ENCODE peak calls at places on chromosomes 16 and 17, in eight cellular contexts. One of them, this sample, is unnamed.

GRCh38 chr17:2828396-2829038 is 32.3 kb downstream of the RAP1GAP2 start:
- DNase-seq in A172: peak; percentile 59
- DNase-seq in activated T-cell treated with anti-CD3 and anti-CD28 coated beads for 1 hour: peak; percentile 79
- DNase-seq in ascending aorta: no peak
- DNase-seq in HS-27A: peak; percentile 9
- DNase-seq in tibial artery: peak; percentile 69
- DNase-seq in islet precursor cell: peak; percentile 91
- DNase-seq in retina: peak; percentile 89
- DNase-seq in this sample: peak; percentile 61

GRCh38 chr17:28907709-28908475 is 5.0 kb upstream of the DHRS13 start:
- DNase-seq in activated T-cell treated with anti-CD3 and anti-CD28 coated beads for 1 hour: no peak
- DNase-seq in tibial artery: no peak
- DNase-seq in ascending aorta: no peak
- DNase-seq in HS-27A: no peak
- DNase-seq in islet precursor cell: no peak
- DNase-seq in A172: no peak
- DNase-seq in retina: no peak
- DNase-seq in this sample: no peak

GRCh38 chr17:28335959-28336871 is 654 bp downstream of the TNFAIP1 start:
- DNase-seq in A172: peak; percentile 93
- DNase-seq in tibial artery: no peak
- DNase-seq in retina: no peak
- DNase-seq in ascending aorta: peak; percentile 83
- DNase-seq in HS-27A: peak; percentile 60
- DNase-seq in activated T-cell treated with anti-CD3 and anti-CD28 coated beads for 1 hour: no peak
- DNase-seq in islet precursor cell: peak; percentile 97
- DNase-seq in this sample: no peak

GRCh38 chr17:12744298-12744697 is 45.0 kb upstream of the ARHGAP44 start:
- DNase-seq in retina: no peak
- DNase-seq in islet precursor cell: peak; percentile 64
- DNase-seq in HS-27A: no peak
- DNase-seq in activated T-cell treated with anti-CD3 and anti-CD28 coated beads for 1 hour: no peak
- DNase-seq in ascending aorta: no peak
- DNase-seq in tibial artery: no peak
- DNase-seq in A172: no peak
- DNase-seq in this sample: no peak

GRCh38 chr17:67566656-67567055 is 151.1 kb upstream of the NOL11 start:
- DNase-seq in HS-27A: no peak
- DNase-seq in ascending aorta: no peak
- DNase-seq in activated T-cell treated with anti-CD3 and anti-CD28 coated beads for 1 hour: no peak
- DNase-seq in islet precursor cell: peak; percentile 29
- DNase-seq in tibial artery: no peak
- DNase-seq in retina: no peak
- DNase-seq in A172: no peak
- DNase-seq in this sample: no peak

GRCh38 chr16:84371553-84371865 is 3.2 kb downstream of the ATP2C2 start:
- DNase-seq in islet precursor cell: peak; percentile 79
- DNase-seq in tibial artery: no peak
- DNase-seq in activated T-cell treated with anti-CD3 and anti-CD28 coated beads for 1 hour: no peak
- DNase-seq in HS-27A: no peak
- DNase-seq in retina: no peak
- DNase-seq in ascending aorta: no peak
- DNase-seq in A172: no peak
- DNase-seq in this sample: no peak

GRCh38 chr17:14320734-14321475 is 20.0 kb downstream of the HS3ST3B1 start:
- DNase-seq in A172: no peak
- DNase-seq in islet precursor cell: peak; percentile 53
- DNase-seq in retina: no peak
- DNase-seq in tibial artery: no peak
- DNase-seq in ascending aorta: no peak
- DNase-seq in activated T-cell treated with anti-CD3 and anti-CD28 coated beads for 1 hour: no peak
- DNase-seq in HS-27A: no peak
- DNase-seq in this sample: no peak

GRCh38 chr17:63478814-63479494 is 2.1 kb downstream of the ACE start:
- DNase-seq in tibial artery: peak; percentile 79
- DNase-seq in activated T-cell treated with anti-CD3 and anti-CD28 coated beads for 1 hour: peak; percentile 62
- DNase-seq in A172: peak; percentile 96
- DNase-seq in islet precursor cell: peak; percentile 98
- DNase-seq in retina: peak; percentile 64
- DNase-seq in ascending aorta: peak; percentile 86
- DNase-seq in HS-27A: peak; percentile 65
- DNase-seq in this sample: peak; percentile 43

GRCh38 chr16:24396350-24397271 is 140.5 kb downstream of the CACNG3 start:
- DNase-seq in activated T-cell treated with anti-CD3 and anti-CD28 coated beads for 1 hour: no peak
- DNase-seq in A172: no peak
- DNase-seq in HS-27A: no peak
- DNase-seq in islet precursor cell: no peak
- DNase-seq in ascending aorta: no peak
- DNase-seq in tibial artery: no peak
- DNase-seq in retina: no peak
- DNase-seq in this sample: no peak

GRCh38 chr16:15425861-15426260 is 8.5 kb upstream of the BMERB1 start:
- DNase-seq in ascending aorta: no peak
- DNase-seq in HS-27A: no peak
- DNase-seq in A172: no peak
- DNase-seq in activated T-cell treated with anti-CD3 and anti-CD28 coated beads for 1 hour: no peak
- DNase-seq in tibial artery: no peak
- DNase-seq in retina: no peak
- DNase-seq in islet precursor cell: no peak
- DNase-seq in this sample: no peak

GRCh38 chr16:88727871-88728270 is 21.6 kb downstream of the CTU2 start:
- DNase-seq in HS-27A: no peak
- DNase-seq in activated T-cell treated with anti-CD3 and anti-CD28 coated beads for 1 hour: no peak
- DNase-seq in A172: peak; percentile 70
- DNase-seq in tibial artery: no peak
- DNase-seq in islet precursor cell: no peak
- DNase-seq in retina: peak; percentile 67
- DNase-seq in ascending aorta: no peak
- DNase-seq in this sample: no peak

GRCh38 chr17:6701719-6702118 is 11.4 kb downstream of the SLC13A5 start:
- DNase-seq in tibial artery: peak; percentile 58
- DNase-seq in A172: peak; percentile 37
- DNase-seq in ascending aorta: no peak
- DNase-seq in activated T-cell treated with anti-CD3 and anti-CD28 coated beads for 1 hour: no peak
- DNase-seq in HS-27A: no peak
- DNase-seq in retina: peak; percentile 35
- DNase-seq in islet precursor cell: peak; percentile 83
- DNase-seq in this sample: no peak

GRCh38 chr16:81293909-81294802 is 20.6 kb upstream of the GAN start:
- DNase-seq in retina: no peak
- DNase-seq in ascending aorta: no peak
- DNase-seq in A172: peak; percentile 36
- DNase-seq in islet precursor cell: no peak
- DNase-seq in tibial artery: no peak
- DNase-seq in HS-27A: no peak
- DNase-seq in activated T-cell treated with anti-CD3 and anti-CD28 coated beads for 1 hour: no peak
- DNase-seq in this sample: no peak

GRCh38 chr16:15907863-15908478 is 19.6 kb upstream of the CEP20 start:
- DNase-seq in tibial artery: no peak
- DNase-seq in retina: no peak
- DNase-seq in ascending aorta: no peak
- DNase-seq in A172: peak; percentile 80
- DNase-seq in activated T-cell treated with anti-CD3 and anti-CD28 coated beads for 1 hour: no peak
- DNase-seq in HS-27A: no peak
- DNase-seq in islet precursor cell: peak; percentile 67
- DNase-seq in this sample: no peak

GRCh38 chr16:30839523-30840227 is 52.7 kb upstream of the ZNF629 start:
- DNase-seq in islet precursor cell: peak; percentile 76
- DNase-seq in retina: no peak
- DNase-seq in HS-27A: no peak
- DNase-seq in A172: no peak
- DNase-seq in tibial artery: no peak
- DNase-seq in activated T-cell treated with anti-CD3 and anti-CD28 coated beads for 1 hour: no peak
- DNase-seq in ascending aorta: no peak
- DNase-seq in this sample: no peak

This sample was measured in effector CD8-positive, alpha-beta T cell.